ENCODE peak calls at places on chromosome 12, in seven cellular contexts. W is psoas muscle; E is CD8-positive, alpha-beta memory T cell; Q is thyroid gland; L is upper lobe of right lung; X is MM.1S; I is left ventricle myocardium inferior. S is an unnamed sample.
A peak's percentile ranks its signal among the peaks of the same experiment; 100 is the strongest.

GRCh38 chr12:49470986-49471385 is 67.8 kb upstream of the KCNH3 start:
- DNase-seq in L (no peak), E (no peak), W (no peak), X (no peak), I (no peak), Q (no peak), S (no peak)

GRCh38 chr12:106493531-106493930 is 89.3 kb upstream of the RFX4 start:
- DNase-seq in E (no peak), W (no peak), I (no peak), X (no peak), L (no peak), Q (no peak), S (no peak)

GRCh38 chr12:50055831-50056628 is 1.4 kb upstream of the ASIC1 start:
- DNase-seq in X (peak; percentile 57), Q (peak; percentile 33), W (no peak), I (no peak), L (no peak), E (peak; percentile 68), S (peak; percentile 72)

GRCh38 chr12:75623631-75624118 is 112.3 kb upstream of the KRR1 start:
- DNase-seq in I (no peak), X (no peak), Q (no peak), E (no peak), L (no peak), W (no peak), S (no peak)

GRCh38 chr12:69052613-69053408 is 119.8 kb upstream of the CPM start:
- DNase-seq in Q (no peak), W (no peak), I (no peak), X (peak; percentile 9), L (no peak), E (no peak), S (peak; percentile 64)

GRCh38 chr12:117408161-117408791 is 46.9 kb upstream of the NOS1 start:
- DNase-seq in E (no peak), W (no peak), Q (peak; percentile 90), I (no peak), X (no peak), L (peak; percentile 70), S (no peak)

GRCh38 chr12:98725481-98726247 is 80.6 kb downstream of the APAF1 start:
- DNase-seq in E (no peak), L (no peak), Q (peak; percentile 46), W (no peak), I (no peak), X (peak; percentile 52), S (peak; percentile 16)

GRCh38 chr12:54294152-54294913 is 6.5 kb downstream of the NFE2 start:
- DNase-seq in I (peak; percentile 53), Q (peak; percentile 47), E (peak; percentile 68), W (peak; percentile 45), X (peak; percentile 40), L (peak; percentile 85), S (peak; percentile 27)

GRCh38 chr12:123040106-123040505 is 59.6 kb downstream of the ARL6IP4 start:
- DNase-seq in Q (no peak), E (no peak), L (no peak), I (no peak), X (no peak), W (no peak), S (no peak)

GRCh38 chr12:105100207-105100985 is 7.1 kb upstream of the WASHC4 start:
- DNase-seq in L (no peak), I (no peak), Q (no peak), W (no peak), X (no peak), E (no peak), S (no peak)

GRCh38 chr12:124698211-124698997 is 131.0 kb upstream of the NCOR2 start:
- DNase-seq in L (no peak), I (no peak), E (no peak), Q (no peak), W (no peak), X (no peak), S (no peak)

GRCh38 chr12:104628338-104629135 is 171.8 kb downstream of the CHST11 start:
- DNase-seq in L (no peak), Q (no peak), E (no peak), W (no peak), X (no peak), I (no peak), S (no peak)

GRCh38 chr12:46557539-46558373 is 185.2 kb upstream of the SLC38A2 start:
- DNase-seq in W (no peak), I (no peak), X (no peak), L (no peak), Q (no peak), E (no peak), S (no peak)

GRCh38 chr12:108565976-108566375 is 3.6 kb downstream of the ISCU start:
- DNase-seq in Q (peak; percentile 96), E (peak; percentile 72), I (peak; percentile 81), W (peak; percentile 82), X (peak; percentile 93), L (peak; percentile 89), S (peak; percentile 31)

GRCh38 chr12:82407481-82407880 is 49.2 kb downstream of the METTL25 start:
- DNase-seq in Q (no peak), E (no peak), X (no peak), W (no peak), L (no peak), I (no peak), S (no peak)

GRCh38 chr12:119177056-119177325 is 1.7 kb upstream of the HSPB8 start:
- DNase-seq in X (no peak), E (no peak), I (no peak), W (no peak), L (no peak), Q (no peak), S (no peak)
- H3K4me1 ChIP-seq in X (no peaks in the 10 kb centered on the region), E (no peaks in the 10 kb centered on the region), I (peaks cover 60% of the 10 kb centered on the region), W (peaks cover 25% of the 10 kb centered on the region), L (peaks cover 19% of the 10 kb centered on the region), Q (peaks cover 32% of the 10 kb centered on the region), S (no peaks in the 10 kb centered on the region)

DNA sequence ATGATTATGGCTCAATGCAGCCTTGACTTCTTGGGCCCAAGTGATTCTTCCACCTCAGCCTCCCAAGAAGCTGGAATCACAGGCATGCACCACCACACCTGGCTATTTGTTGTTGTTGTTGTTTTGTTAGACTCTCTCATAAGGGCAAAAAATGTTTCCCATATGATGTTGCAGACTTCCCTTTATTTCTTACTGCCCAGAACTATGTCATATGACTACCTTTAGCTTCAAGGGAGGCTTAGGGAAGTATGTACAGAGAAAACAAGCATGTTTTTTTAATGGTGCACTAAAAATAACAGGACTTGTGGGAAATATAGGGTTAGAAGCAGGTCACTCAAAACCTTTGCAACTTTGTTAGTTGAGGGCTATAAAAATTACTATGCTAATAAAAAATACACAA is 4.3 kb upstream of the GPR19 start:
- DNase-seq in L (no peak), E (no peak), I (no peak), X (no peak), Q (no peak), W (no peak), S (no peak)
- H3K4me1 ChIP-seq in L (peaks cover 12% of the 10 kb centered on the region), E (peaks cover 35% of the 10 kb centered on the region), I (peaks cover 15% of the 10 kb centered on the region), X (peaks cover 33% of the 10 kb centered on the region), Q (peaks cover 13% of the 10 kb centered on the region), W (peaks cover 7% of the 10 kb centered on the region), S (peaks cover 33% of the 10 kb centered on the region)

DNA sequence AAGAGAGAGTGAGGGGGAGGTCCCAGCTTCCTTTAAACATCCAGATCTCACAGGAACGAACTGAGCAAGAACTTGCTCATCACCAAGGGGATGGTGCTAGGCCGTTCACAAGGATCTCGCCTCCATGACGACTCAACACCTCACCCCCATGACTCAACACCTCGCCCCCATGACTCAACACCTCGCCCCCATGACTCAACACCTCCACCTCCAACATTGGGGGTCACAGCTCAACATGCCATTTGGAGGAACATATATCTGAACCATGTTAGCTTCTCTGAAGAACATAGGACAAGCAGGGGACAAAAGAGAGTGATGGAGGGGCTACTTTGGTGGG is 66.0 kb upstream of the LHX5 start:
- DNase-seq in I (no peak), W (no peak), L (no peak), Q (no peak), E (no peak), X (no peak), S (no peak)
- H3K4me1 ChIP-seq in I (no peaks in the 10 kb centered on the region), W (no peaks in the 10 kb centered on the region), L (no peaks in the 10 kb centered on the region), Q (no peaks in the 10 kb centered on the region), E (no peaks in the 10 kb centered on the region), X (no peaks in the 10 kb centered on the region), S (no peaks in the 10 kb centered on the region)

DNA sequence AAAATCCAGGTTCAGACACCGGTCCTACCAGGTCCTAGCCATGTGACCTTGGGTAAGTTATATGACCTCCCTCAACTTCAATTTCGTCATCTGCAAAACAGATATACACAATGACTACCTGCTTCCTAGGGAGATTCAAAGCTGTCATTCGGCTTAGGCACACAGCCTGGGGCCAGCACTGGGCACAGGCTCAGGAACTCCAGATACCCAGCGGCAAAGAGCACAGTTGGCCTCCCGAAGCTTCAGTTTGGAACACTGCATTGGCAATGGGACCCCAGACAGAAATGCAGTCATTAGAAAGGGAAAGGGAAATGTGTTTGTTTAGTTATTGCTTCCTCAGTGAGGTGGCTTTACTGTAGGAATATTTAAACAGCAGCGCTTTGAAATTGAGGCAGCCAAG is 11.4 kb downstream of the PLEKHG6 start:
- DNase-seq in I (no peak), X (no peak), L (no peak), E (no peak), Q (no peak), W (no peak), S (no peak)
- H3K4me1 ChIP-seq in I (peaks cover 53% of the 10 kb centered on the region), X (peaks cover 20% of the 10 kb centered on the region), L (peaks cover 45% of the 10 kb centered on the region), E (peaks cover 42% of the 10 kb centered on the region), Q (peaks cover 9% of the 10 kb centered on the region), W (peaks cover 52% of the 10 kb centered on the region), S (peaks cover 22% of the 10 kb centered on the region)